ENCODE peak calls at places on chromosomes 3 and 15, in ten cellular contexts. One of them, this sample, is unnamed.
A peak's percentile ranks its signal among the peaks of the same experiment; 100 is the strongest.

GRCh38 chr15:95577911-95578310 is 752.6 kb upstream of the NR2F2 start:
- DNase-seq in neural progenitor cell: no peak
- DNase-seq in CD4-positive, alpha-beta memory T cell: no peak
- DNase-seq in SJSA1: no peak
- DNase-seq in adrenal gland: no peak
- DNase-seq in sigmoid colon: no peak
- DNase-seq in CD8-positive, alpha-beta T cell: no peak
- DNase-seq in CD8-positive, alpha-beta memory T cell: no peak
- DNase-seq in neuronal stem cell: no peak
- DNase-seq in left ventricle myocardium inferior: no peak
- DNase-seq in this sample: no peak

GRCh38 chr15:70186152-70186551 is 88.4 kb upstream of the TLE3 start:
- DNase-seq in CD4-positive, alpha-beta memory T cell: no peak
- DNase-seq in neuronal stem cell: no peak
- DNase-seq in neural progenitor cell: no peak
- DNase-seq in sigmoid colon: peak; percentile 48
- DNase-seq in CD8-positive, alpha-beta memory T cell: no peak
- DNase-seq in SJSA1: no peak
- DNase-seq in adrenal gland: no peak
- DNase-seq in CD8-positive, alpha-beta T cell: no peak
- DNase-seq in left ventricle myocardium inferior: no peak
- DNase-seq in this sample: no peak

GRCh38 chr3:75101329-75102147 is 487.1 kb upstream of the CNTN3 start:
- DNase-seq in CD8-positive, alpha-beta memory T cell: no peak
- DNase-seq in CD4-positive, alpha-beta memory T cell: no peak
- DNase-seq in left ventricle myocardium inferior: no peak
- DNase-seq in neuronal stem cell: peak; percentile 51
- DNase-seq in SJSA1: no peak
- DNase-seq in adrenal gland: no peak
- DNase-seq in sigmoid colon: no peak
- DNase-seq in CD8-positive, alpha-beta T cell: no peak
- DNase-seq in neural progenitor cell: peak; percentile 85
- DNase-seq in this sample: no peak

GRCh38 chr3:9623148-9623547 is 26.2 kb upstream of the MTMR14 start:
- DNase-seq in adrenal gland: no peak
- DNase-seq in left ventricle myocardium inferior: no peak
- DNase-seq in CD8-positive, alpha-beta T cell: no peak
- DNase-seq in neuronal stem cell: no peak
- DNase-seq in neural progenitor cell: no peak
- DNase-seq in SJSA1: no peak
- DNase-seq in sigmoid colon: no peak
- DNase-seq in CD4-positive, alpha-beta memory T cell: no peak
- DNase-seq in CD8-positive, alpha-beta memory T cell: no peak
- DNase-seq in this sample: no peak

GRCh38 chr15:95911570-95912279 is 418.8 kb upstream of the NR2F2 start:
- DNase-seq in SJSA1: no peak
- DNase-seq in CD8-positive, alpha-beta T cell: no peak
- DNase-seq in left ventricle myocardium inferior: no peak
- DNase-seq in adrenal gland: peak; percentile 3
- DNase-seq in neural progenitor cell: peak; percentile 13
- DNase-seq in CD4-positive, alpha-beta memory T cell: no peak
- DNase-seq in CD8-positive, alpha-beta memory T cell: no peak
- DNase-seq in neuronal stem cell: no peak
- DNase-seq in sigmoid colon: no peak
- DNase-seq in this sample: no peak

GRCh38 chr3:40255532-40255931 is 54.0 kb upstream of the EIF1B start:
- DNase-seq in left ventricle myocardium inferior: no peak
- DNase-seq in neural progenitor cell: no peak
- DNase-seq in CD4-positive, alpha-beta memory T cell: no peak
- DNase-seq in sigmoid colon: no peak
- DNase-seq in CD8-positive, alpha-beta memory T cell: no peak
- DNase-seq in neuronal stem cell: no peak
- DNase-seq in adrenal gland: no peak
- DNase-seq in SJSA1: no peak
- DNase-seq in CD8-positive, alpha-beta T cell: no peak
- DNase-seq in this sample: no peak

GRCh38 chr15:63818628-63819027 is 15.1 kb downstream of the HERC1 start:
- DNase-seq in left ventricle myocardium inferior: no peak
- DNase-seq in adrenal gland: no peak
- DNase-seq in SJSA1: no peak
- DNase-seq in CD8-positive, alpha-beta memory T cell: no peak
- DNase-seq in CD8-positive, alpha-beta T cell: no peak
- DNase-seq in neuronal stem cell: no peak
- DNase-seq in CD4-positive, alpha-beta memory T cell: no peak
- DNase-seq in sigmoid colon: no peak
- DNase-seq in neural progenitor cell: no peak
- DNase-seq in this sample: no peak

GRCh38 chr3:16085884-16086608 is 88.4 kb upstream of the GALNT15 start:
- DNase-seq in SJSA1: no peak
- DNase-seq in CD4-positive, alpha-beta memory T cell: no peak
- DNase-seq in left ventricle myocardium inferior: peak; percentile 84
- DNase-seq in adrenal gland: peak; percentile 55
- DNase-seq in CD8-positive, alpha-beta memory T cell: no peak
- DNase-seq in CD8-positive, alpha-beta T cell: no peak
- DNase-seq in neuronal stem cell: no peak
- DNase-seq in neural progenitor cell: no peak
- DNase-seq in sigmoid colon: peak; percentile 84
- DNase-seq in this sample: peak; percentile 80

GRCh38 chr15:39165026-39165706 is 415.7 kb upstream of the THBS1 start:
- DNase-seq in CD8-positive, alpha-beta memory T cell: no peak
- DNase-seq in CD8-positive, alpha-beta T cell: no peak
- DNase-seq in neuronal stem cell: no peak
- DNase-seq in neural progenitor cell: no peak
- DNase-seq in CD4-positive, alpha-beta memory T cell: no peak
- DNase-seq in adrenal gland: no peak
- DNase-seq in left ventricle myocardium inferior: no peak
- DNase-seq in SJSA1: no peak
- DNase-seq in sigmoid colon: no peak
- DNase-seq in this sample: no peak

GRCh38 chr3:136958931-136959330 is 1.1 kb downstream of the IL20RB start:
- DNase-seq in SJSA1: no peak
- DNase-seq in CD8-positive, alpha-beta memory T cell: no peak
- DNase-seq in neuronal stem cell: no peak
- DNase-seq in left ventricle myocardium inferior: no peak
- DNase-seq in sigmoid colon: no peak
- DNase-seq in adrenal gland: no peak
- DNase-seq in CD8-positive, alpha-beta T cell: no peak
- DNase-seq in neural progenitor cell: no peak
- DNase-seq in CD4-positive, alpha-beta memory T cell: no peak
- DNase-seq in this sample: no peak

GRCh38 chr15:65646486-65646885 is 24.7 kb downstream of the SLC24A1 start:
- DNase-seq in adrenal gland: no peak
- DNase-seq in neural progenitor cell: no peak
- DNase-seq in neuronal stem cell: no peak
- DNase-seq in CD4-positive, alpha-beta memory T cell: no peak
- DNase-seq in sigmoid colon: no peak
- DNase-seq in SJSA1: no peak
- DNase-seq in CD8-positive, alpha-beta T cell: no peak
- DNase-seq in CD8-positive, alpha-beta memory T cell: no peak
- DNase-seq in left ventricle myocardium inferior: no peak
- DNase-seq in this sample: no peak

DNA sequence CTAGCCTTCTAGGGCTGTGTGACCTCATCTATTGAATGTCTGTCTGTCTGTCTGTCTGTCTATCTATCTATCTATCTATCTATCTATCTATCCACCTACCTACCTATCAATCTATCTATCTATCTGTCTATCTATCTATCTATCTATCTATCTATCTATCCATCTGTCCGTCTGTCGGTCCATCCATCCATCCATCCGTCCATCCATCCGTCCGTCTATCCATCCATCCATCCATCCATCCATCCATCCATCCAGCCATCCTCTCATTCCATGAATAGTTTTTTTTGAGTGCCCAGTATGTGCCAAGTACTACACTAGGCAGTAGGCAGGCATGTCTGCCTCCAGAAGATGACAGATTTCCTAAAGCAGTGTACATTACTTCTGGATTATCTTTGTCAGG is 122.5 kb downstream of the FOXB1 start:
- DNase-seq in adrenal gland: no peak
- DNase-seq in CD8-positive, alpha-beta memory T cell: no peak
- DNase-seq in neuronal stem cell: no peak
- DNase-seq in CD8-positive, alpha-beta T cell: no peak
- DNase-seq in neural progenitor cell: no peak
- DNase-seq in CD4-positive, alpha-beta memory T cell: no peak
- DNase-seq in sigmoid colon: no peak
- DNase-seq in SJSA1: no peak
- DNase-seq in left ventricle myocardium inferior: no peak
- DNase-seq in this sample: no peak
- H3K4me3 ChIP-seq in adrenal gland: no peak overlapping the region
- H3K4me3 ChIP-seq in CD8-positive, alpha-beta memory T cell: no peak overlapping the region
- H3K4me3 ChIP-seq in neuronal stem cell: no peak overlapping the region
- H3K4me3 ChIP-seq in CD8-positive, alpha-beta T cell: peak overlapping the region; percentile 54
- H3K4me3 ChIP-seq in neural progenitor cell: no peak overlapping the region
- H3K4me3 ChIP-seq in CD4-positive, alpha-beta memory T cell: no peak overlapping the region
- H3K4me3 ChIP-seq in sigmoid colon: no peak overlapping the region
- H3K4me3 ChIP-seq in SJSA1: no peak overlapping the region
- H3K4me3 ChIP-seq in left ventricle myocardium inferior: no peak overlapping the region
- H3K4me3 ChIP-seq in this sample: no peak overlapping the region

GRCh38 chr15:22241451-22241850 is 161.1 kb downstream of the OR4M2 start:
- DNase-seq in adrenal gland: no peak
- DNase-seq in CD8-positive, alpha-beta T cell: no peak
- DNase-seq in SJSA1: no peak
- DNase-seq in CD8-positive, alpha-beta memory T cell: no peak
- DNase-seq in neural progenitor cell: no peak
- DNase-seq in CD4-positive, alpha-beta memory T cell: no peak
- DNase-seq in sigmoid colon: no peak
- DNase-seq in neuronal stem cell: no peak
- DNase-seq in left ventricle myocardium inferior: no peak
- DNase-seq in this sample: no peak
- H3K9me3 ChIP-seq in adrenal gland: no peaks in the 10 kb centered on the region
- H3K9me3 ChIP-seq in CD8-positive, alpha-beta T cell: no peaks in the 10 kb centered on the region
- H3K9me3 ChIP-seq in SJSA1: no peaks in the 10 kb centered on the region
- H3K9me3 ChIP-seq in CD8-positive, alpha-beta memory T cell: no peaks in the 10 kb centered on the region
- H3K9me3 ChIP-seq in neural progenitor cell: peaks cover 48% of the 10 kb centered on the region
- H3K9me3 ChIP-seq in CD4-positive, alpha-beta memory T cell: no peaks in the 10 kb centered on the region
- H3K9me3 ChIP-seq in sigmoid colon: peaks cover 6% of the 10 kb centered on the region
- H3K9me3 ChIP-seq in neuronal stem cell: peaks cover 18% of the 10 kb centered on the region
- H3K9me3 ChIP-seq in left ventricle myocardium inferior: peaks cover 5% of the 10 kb centered on the region
- H3K9me3 ChIP-seq in this sample: no peaks in the 10 kb centered on the region

GRCh38 chr3:56983427-56983826 is 77.0 kb upstream of the SPATA12 start:
- DNase-seq in CD8-positive, alpha-beta memory T cell: no peak
- DNase-seq in neuronal stem cell: no peak
- DNase-seq in sigmoid colon: no peak
- DNase-seq in left ventricle myocardium inferior: no peak
- DNase-seq in SJSA1: no peak
- DNase-seq in adrenal gland: no peak
- DNase-seq in CD4-positive, alpha-beta memory T cell: no peak
- DNase-seq in CD8-positive, alpha-beta T cell: no peak
- DNase-seq in neural progenitor cell: no peak
- DNase-seq in this sample: no peak

GRCh38 chr3:56981445-56982230 is 78.8 kb upstream of the SPATA12 start:
- DNase-seq in sigmoid colon: no peak
- DNase-seq in neural progenitor cell: no peak
- DNase-seq in SJSA1: no peak
- DNase-seq in neuronal stem cell: no peak
- DNase-seq in CD8-positive, alpha-beta T cell: no peak
- DNase-seq in CD8-positive, alpha-beta memory T cell: no peak
- DNase-seq in CD4-positive, alpha-beta memory T cell: no peak
- DNase-seq in adrenal gland: no peak
- DNase-seq in left ventricle myocardium inferior: no peak
- DNase-seq in this sample: no peak

GRCh38 chr3:56977561-56977889 is 82.9 kb upstream of the SPATA12 start:
- DNase-seq in neural progenitor cell: no peak
- DNase-seq in sigmoid colon: no peak
- DNase-seq in neuronal stem cell: no peak
- DNase-seq in left ventricle myocardium inferior: no peak
- DNase-seq in CD4-positive, alpha-beta memory T cell: no peak
- DNase-seq in CD8-positive, alpha-beta memory T cell: no peak
- DNase-seq in adrenal gland: no peak
- DNase-seq in CD8-positive, alpha-beta T cell: no peak
- DNase-seq in SJSA1: no peak
- DNase-seq in this sample: no peak

GRCh38 chr3:56980798-56981390 is 79.6 kb upstream of the SPATA12 start:
- DNase-seq in neuronal stem cell: no peak
- DNase-seq in sigmoid colon: no peak
- DNase-seq in adrenal gland: peak; percentile 89
- DNase-seq in CD8-positive, alpha-beta memory T cell: no peak
- DNase-seq in SJSA1: peak; percentile 75
- DNase-seq in CD4-positive, alpha-beta memory T cell: no peak
- DNase-seq in CD8-positive, alpha-beta T cell: no peak
- DNase-seq in neural progenitor cell: no peak
- DNase-seq in left ventricle myocardium inferior: peak; percentile 24
- DNase-seq in this sample: no peak

DNA sequence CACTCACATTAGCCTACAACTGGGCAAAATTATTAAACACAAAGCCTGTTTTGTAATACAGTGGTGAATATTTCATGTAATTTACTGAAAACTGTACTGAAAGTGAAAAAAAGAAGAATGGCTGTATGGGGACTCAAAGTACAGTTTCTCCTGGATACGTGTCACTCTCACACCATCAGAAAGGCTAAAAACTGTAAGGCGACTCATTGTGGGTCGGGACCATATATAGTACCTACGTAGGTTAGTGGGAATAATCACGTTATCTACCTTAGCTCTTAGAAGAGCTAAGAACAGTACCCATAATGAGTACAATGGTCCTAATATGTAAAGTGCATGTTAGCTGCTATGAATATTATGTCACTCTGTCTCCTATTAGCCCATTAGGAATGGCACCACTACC is 80.2 kb upstream of the SPATA12 start:
- DNase-seq in SJSA1: no peak
- DNase-seq in CD4-positive, alpha-beta memory T cell: no peak
- DNase-seq in neuronal stem cell: no peak
- DNase-seq in left ventricle myocardium inferior: no peak
- DNase-seq in CD8-positive, alpha-beta T cell: no peak
- DNase-seq in sigmoid colon: no peak
- DNase-seq in adrenal gland: no peak
- DNase-seq in CD8-positive, alpha-beta memory T cell: no peak
- DNase-seq in neural progenitor cell: no peak
- DNase-seq in this sample: no peak
- H3K4me3 ChIP-seq in SJSA1: no peak overlapping the region
- H3K4me3 ChIP-seq in CD4-positive, alpha-beta memory T cell: no peak overlapping the region
- H3K4me3 ChIP-seq in neuronal stem cell: no peak overlapping the region
- H3K4me3 ChIP-seq in left ventricle myocardium inferior: no peak overlapping the region
- H3K4me3 ChIP-seq in CD8-positive, alpha-beta T cell: no peak overlapping the region
- H3K4me3 ChIP-seq in sigmoid colon: no peak overlapping the region
- H3K4me3 ChIP-seq in adrenal gland: no peak overlapping the region
- H3K4me3 ChIP-seq in CD8-positive, alpha-beta memory T cell: no peak overlapping the region
- H3K4me3 ChIP-seq in neural progenitor cell: no peak overlapping the region
- H3K4me3 ChIP-seq in this sample: no peak overlapping the region

GRCh38 chr3:176510097-176510496 is 687.2 kb downstream of the TBL1XR1 start:
- DNase-seq in SJSA1: no peak
- DNase-seq in CD8-positive, alpha-beta T cell: no peak
- DNase-seq in CD8-positive, alpha-beta memory T cell: no peak
- DNase-seq in neural progenitor cell: no peak
- DNase-seq in left ventricle myocardium inferior: no peak
- DNase-seq in adrenal gland: no peak
- DNase-seq in sigmoid colon: no peak
- DNase-seq in CD4-positive, alpha-beta memory T cell: no peak
- DNase-seq in neuronal stem cell: no peak
- DNase-seq in this sample: no peak

GRCh38 chr3:176512037-176512436 is 685.2 kb downstream of the TBL1XR1 start:
- DNase-seq in CD8-positive, alpha-beta memory T cell: no peak
- DNase-seq in adrenal gland: no peak
- DNase-seq in sigmoid colon: no peak
- DNase-seq in CD8-positive, alpha-beta T cell: no peak
- DNase-seq in SJSA1: no peak
- DNase-seq in CD4-positive, alpha-beta memory T cell: no peak
- DNase-seq in neural progenitor cell: no peak
- DNase-seq in left ventricle myocardium inferior: no peak
- DNase-seq in neuronal stem cell: no peak
- DNase-seq in this sample: no peak

GRCh38 chr3:176513604-176514003 is 683.7 kb downstream of the TBL1XR1 start:
- DNase-seq in neuronal stem cell: peak; percentile 24
- DNase-seq in left ventricle myocardium inferior: no peak
- DNase-seq in adrenal gland: no peak
- DNase-seq in CD8-positive, alpha-beta T cell: no peak
- DNase-seq in neural progenitor cell: peak; percentile 14
- DNase-seq in CD8-positive, alpha-beta memory T cell: no peak
- DNase-seq in CD4-positive, alpha-beta memory T cell: peak; percentile 4
- DNase-seq in SJSA1: no peak
- DNase-seq in sigmoid colon: no peak
- DNase-seq in this sample: no peak

GRCh38 chr3:176514297-176514696 is 683.0 kb downstream of the TBL1XR1 start:
- DNase-seq in CD8-positive, alpha-beta memory T cell: no peak
- DNase-seq in adrenal gland: peak; percentile 3
- DNase-seq in neuronal stem cell: peak; percentile 27
- DNase-seq in CD4-positive, alpha-beta memory T cell: no peak
- DNase-seq in CD8-positive, alpha-beta T cell: no peak
- DNase-seq in sigmoid colon: no peak
- DNase-seq in left ventricle myocardium inferior: no peak
- DNase-seq in neural progenitor cell: peak; percentile 84
- DNase-seq in SJSA1: peak; percentile 56
- DNase-seq in this sample: no peak
- H3K9me3 ChIP-seq in CD8-positive, alpha-beta memory T cell: peaks cover 14% of the 10 kb centered on the region
- H3K9me3 ChIP-seq in adrenal gland: no peaks in the 10 kb centered on the region
- H3K9me3 ChIP-seq in neuronal stem cell: peaks cover 16% of the 10 kb centered on the region
- H3K9me3 ChIP-seq in CD4-positive, alpha-beta memory T cell: no peaks in the 10 kb centered on the region
- H3K9me3 ChIP-seq in CD8-positive, alpha-beta T cell: peaks cover 14% of the 10 kb centered on the region
- H3K9me3 ChIP-seq in sigmoid colon: peaks cover 27% of the 10 kb centered on the region
- H3K9me3 ChIP-seq in left ventricle myocardium inferior: peaks cover 42% of the 10 kb centered on the region
- H3K9me3 ChIP-seq in neural progenitor cell: peaks cover 5% of the 10 kb centered on the region
- H3K9me3 ChIP-seq in SJSA1: no peaks in the 10 kb centered on the region
- H3K9me3 ChIP-seq in this sample: no peaks in the 10 kb centered on the region

This sample was measured in heart right ventricle.